ENCODE peak calls at places on chromosome 4, in seven cellular contexts. One of them, this sample, is unnamed.

GRCh38 chr4:76420901-76421581 is at the start of gene CCDC158:
- DNase-seq in sciatic nerve: no peak
- DNase-seq in fibroblast of mammary gland: no peak
- DNase-seq in stimulated activated CD4-positive, alpha-beta T cell treated with anti-CD3 and anti-CD28 coated beads, TNF-alpha, amount 100 ng/mL, for 24 hours: no peak
- DNase-seq in NCI-H345: peak
- DNase-seq in NCI-H2081: no peak
- DNase-seq in GDM1: no peak
- DNase-seq in this sample: no peak

GRCh38 chr4:94957030-94957429 is 199.3 kb downstream of the BMPR1B start:
- DNase-seq in sciatic nerve: no peak
- DNase-seq in fibroblast of mammary gland: no peak
- DNase-seq in stimulated activated CD4-positive, alpha-beta T cell treated with anti-CD3 and anti-CD28 coated beads, TNF-alpha, amount 100 ng/mL, for 24 hours: no peak
- DNase-seq in NCI-H345: peak
- DNase-seq in NCI-H2081: no peak
- DNase-seq in GDM1: no peak
- DNase-seq in this sample: no peak

GRCh38 chr4:14701896-14702295 is 300.4 kb upstream of the CPEB2 start:
- DNase-seq in sciatic nerve: no peak
- DNase-seq in fibroblast of mammary gland: no peak
- DNase-seq in stimulated activated CD4-positive, alpha-beta T cell treated with anti-CD3 and anti-CD28 coated beads, TNF-alpha, amount 100 ng/mL, for 24 hours: no peak
- DNase-seq in NCI-H345: no peak
- DNase-seq in NCI-H2081: no peak
- DNase-seq in GDM1: no peak
- DNase-seq in this sample: no peak

GRCh38 chr4:39255266-39255665 is 72.9 kb downstream of the WDR19 start:
- DNase-seq in sciatic nerve: no peak
- DNase-seq in fibroblast of mammary gland: peak
- DNase-seq in stimulated activated CD4-positive, alpha-beta T cell treated with anti-CD3 and anti-CD28 coated beads, TNF-alpha, amount 100 ng/mL, for 24 hours: no peak
- DNase-seq in NCI-H345: no peak
- DNase-seq in NCI-H2081: no peak
- DNase-seq in GDM1: no peak
- DNase-seq in this sample: no peak

GRCh38 chr4:173852775-173853174 is 322.7 kb upstream of the HAND2 start:
- DNase-seq in sciatic nerve: no peak
- DNase-seq in fibroblast of mammary gland: no peak
- DNase-seq in stimulated activated CD4-positive, alpha-beta T cell treated with anti-CD3 and anti-CD28 coated beads, TNF-alpha, amount 100 ng/mL, for 24 hours: no peak
- DNase-seq in NCI-H345: no peak
- DNase-seq in NCI-H2081: no peak
- DNase-seq in GDM1: no peak
- DNase-seq in this sample: no peak

GRCh38 chr4:94649381-94650128 is 108.2 kb upstream of the BMPR1B start:
- DNase-seq in sciatic nerve: no peak
- DNase-seq in fibroblast of mammary gland: peak
- DNase-seq in stimulated activated CD4-positive, alpha-beta T cell treated with anti-CD3 and anti-CD28 coated beads, TNF-alpha, amount 100 ng/mL, for 24 hours: no peak
- DNase-seq in NCI-H345: no peak
- DNase-seq in NCI-H2081: no peak
- DNase-seq in GDM1: no peak
- DNase-seq in this sample: no peak

GRCh38 chr4:122688529-122688928 is 44.0 kb upstream of the BBS12 start:
- DNase-seq in sciatic nerve: no peak
- DNase-seq in fibroblast of mammary gland: no peak
- DNase-seq in stimulated activated CD4-positive, alpha-beta T cell treated with anti-CD3 and anti-CD28 coated beads, TNF-alpha, amount 100 ng/mL, for 24 hours: no peak
- DNase-seq in NCI-H345: no peak
- DNase-seq in NCI-H2081: no peak
- DNase-seq in GDM1: no peak
- DNase-seq in this sample: no peak

GRCh38 chr4:3200423-3201090 is 48.4 kb upstream of the MSANTD1 start:
- DNase-seq in sciatic nerve: peak
- DNase-seq in fibroblast of mammary gland: no peak
- DNase-seq in stimulated activated CD4-positive, alpha-beta T cell treated with anti-CD3 and anti-CD28 coated beads, TNF-alpha, amount 100 ng/mL, for 24 hours: no peak
- DNase-seq in NCI-H345: no peak
- DNase-seq in NCI-H2081: no peak
- DNase-seq in GDM1: no peak
- DNase-seq in this sample: no peak

GRCh38 chr4:57051100-57051499 is 59.1 kb downstream of the IGFBP7 start:
- DNase-seq in sciatic nerve: no peak
- DNase-seq in fibroblast of mammary gland: peak
- DNase-seq in stimulated activated CD4-positive, alpha-beta T cell treated with anti-CD3 and anti-CD28 coated beads, TNF-alpha, amount 100 ng/mL, for 24 hours: no peak
- DNase-seq in NCI-H345: no peak
- DNase-seq in NCI-H2081: no peak
- DNase-seq in GDM1: no peak
- DNase-seq in this sample: no peak

GRCh38 chr4:40514409-40515025 is 115.1 kb downstream of the RBM47 start:
- DNase-seq in sciatic nerve: no peak
- DNase-seq in fibroblast of mammary gland: no peak
- DNase-seq in stimulated activated CD4-positive, alpha-beta T cell treated with anti-CD3 and anti-CD28 coated beads, TNF-alpha, amount 100 ng/mL, for 24 hours: no peak
- DNase-seq in NCI-H345: peak
- DNase-seq in NCI-H2081: no peak
- DNase-seq in GDM1: no peak
- DNase-seq in this sample: no peak

GRCh38 chr4:3022112-3022511 is 52.2 kb downstream of the HTT-AS start:
- DNase-seq in sciatic nerve: no peak
- DNase-seq in fibroblast of mammary gland: no peak
- DNase-seq in stimulated activated CD4-positive, alpha-beta T cell treated with anti-CD3 and anti-CD28 coated beads, TNF-alpha, amount 100 ng/mL, for 24 hours: no peak
- DNase-seq in NCI-H345: no peak
- DNase-seq in NCI-H2081: no peak
- DNase-seq in GDM1: no peak
- DNase-seq in this sample: no peak

GRCh38 chr4:4390521-4391240 is 3.8 kb downstream of the NSG1 start:
- DNase-seq in sciatic nerve: no peak
- DNase-seq in fibroblast of mammary gland: no peak
- DNase-seq in stimulated activated CD4-positive, alpha-beta T cell treated with anti-CD3 and anti-CD28 coated beads, TNF-alpha, amount 100 ng/mL, for 24 hours: no peak
- DNase-seq in NCI-H345: no peak
- DNase-seq in NCI-H2081: no peak
- DNase-seq in GDM1: no peak
- DNase-seq in this sample: no peak

GRCh38 chr4:147901886-147902285 is 170.0 kb downstream of the ARHGAP10 start:
- DNase-seq in sciatic nerve: no peak
- DNase-seq in fibroblast of mammary gland: no peak
- DNase-seq in stimulated activated CD4-positive, alpha-beta T cell treated with anti-CD3 and anti-CD28 coated beads, TNF-alpha, amount 100 ng/mL, for 24 hours: no peak
- DNase-seq in NCI-H345: no peak
- DNase-seq in NCI-H2081: no peak
- DNase-seq in GDM1: no peak
- DNase-seq in this sample: no peak

GRCh38 chr4:4574792-4575191 is 32.9 kb upstream of the STX18 start:
- DNase-seq in sciatic nerve: peak
- DNase-seq in fibroblast of mammary gland: peak
- DNase-seq in stimulated activated CD4-positive, alpha-beta T cell treated with anti-CD3 and anti-CD28 coated beads, TNF-alpha, amount 100 ng/mL, for 24 hours: no peak
- DNase-seq in NCI-H345: no peak
- DNase-seq in NCI-H2081: no peak
- DNase-seq in GDM1: no peak
- DNase-seq in this sample: no peak

GRCh38 chr4:73726000-73726399 is 14.4 kb upstream of the CXCL8 start:
- DNase-seq in sciatic nerve: no peak
- DNase-seq in fibroblast of mammary gland: peak
- DNase-seq in stimulated activated CD4-positive, alpha-beta T cell treated with anti-CD3 and anti-CD28 coated beads, TNF-alpha, amount 100 ng/mL, for 24 hours: no peak
- DNase-seq in NCI-H345: no peak
- DNase-seq in NCI-H2081: no peak
- DNase-seq in GDM1: no peak
- DNase-seq in this sample: no peak

GRCh38 chr4:673349-674091 is 556 bp downstream of the ATP5ME start:
- DNase-seq in sciatic nerve: no peak
- DNase-seq in fibroblast of mammary gland: no peak
- DNase-seq in stimulated activated CD4-positive, alpha-beta T cell treated with anti-CD3 and anti-CD28 coated beads, TNF-alpha, amount 100 ng/mL, for 24 hours: no peak
- DNase-seq in NCI-H345: no peak
- DNase-seq in NCI-H2081: peak
- DNase-seq in GDM1: no peak
- DNase-seq in this sample: no peak

GRCh38 chr4:116866116-116866515 is 219.3 kb downstream of the TRAM1L1 start:
- DNase-seq in sciatic nerve: no peak
- DNase-seq in fibroblast of mammary gland: no peak
- DNase-seq in stimulated activated CD4-positive, alpha-beta T cell treated with anti-CD3 and anti-CD28 coated beads, TNF-alpha, amount 100 ng/mL, for 24 hours: no peak
- DNase-seq in NCI-H345: no peak
- DNase-seq in NCI-H2081: no peak
- DNase-seq in GDM1: no peak
- DNase-seq in this sample: no peak